ENCODE peak calls at places on chromosomes 3 and 15, in seven cellular contexts. One of them, this sample, is unnamed. For H3K4me1, the result is how much of the 10 kb centered on the place peaks cover.

GRCh38 chr3:88779482-88779881 is 327.9 kb upstream of the EPHA3 start:
- DNase-seq in prostate gland: no peak
- DNase-seq in K562: no peak
- DNase-seq in HCT116: no peak
- DNase-seq in suprapubic skin: no peak
- DNase-seq in vagina: no peak
- DNase-seq in spleen: no peak
- DNase-seq in this sample: no peak

GRCh38 chr3:40661285-40661684 is 136.5 kb downstream of the ZNF621 start:
- DNase-seq in prostate gland: no peak
- DNase-seq in K562: no peak
- DNase-seq in HCT116: no peak
- DNase-seq in suprapubic skin: no peak
- DNase-seq in vagina: no peak
- DNase-seq in spleen: no peak
- DNase-seq in this sample: no peak

GRCh38 chr3:118267588-118267987 is 767.1 kb downstream of the IGSF11 start:
- DNase-seq in prostate gland: no peak
- DNase-seq in K562: no peak
- DNase-seq in HCT116: no peak
- DNase-seq in suprapubic skin: no peak
- DNase-seq in vagina: no peak
- DNase-seq in spleen: no peak
- DNase-seq in this sample: no peak

GRCh38 chr15:65583701-65584100 is 27.2 kb downstream of the INTS14 start:
- DNase-seq in prostate gland: no peak
- DNase-seq in K562: no peak
- DNase-seq in HCT116: no peak
- DNase-seq in suprapubic skin: no peak
- DNase-seq in vagina: no peak
- DNase-seq in spleen: no peak
- DNase-seq in this sample: no peak

GRCh38 chr3:39189648-39190269 is 2.6 kb downstream of the XIRP1 start:
- DNase-seq in prostate gland: peak
- DNase-seq in K562: peak
- DNase-seq in HCT116: peak
- DNase-seq in suprapubic skin: no peak
- DNase-seq in vagina: peak
- DNase-seq in spleen: no peak
- DNase-seq in this sample: no peak

GRCh38 chr3:79019137-79019923 is 748.5 kb downstream of the ROBO1 start:
- DNase-seq in prostate gland: peak
- DNase-seq in K562: no peak
- DNase-seq in HCT116: no peak
- DNase-seq in suprapubic skin: peak
- DNase-seq in vagina: peak
- DNase-seq in spleen: peak
- DNase-seq in this sample: no peak

GRCh38 chr15:72306211-72306785 is 13.7 kb downstream of the CELF6 start:
- DNase-seq in prostate gland: no peak
- DNase-seq in K562: no peak
- DNase-seq in HCT116: no peak
- DNase-seq in suprapubic skin: peak
- DNase-seq in vagina: no peak
- DNase-seq in spleen: no peak
- DNase-seq in this sample: no peak

GRCh38 chr3:14204605-14205284 is 26.1 kb downstream of the LSM3 start:
- DNase-seq in prostate gland: no peak
- DNase-seq in K562: peak
- DNase-seq in HCT116: no peak
- DNase-seq in suprapubic skin: no peak
- DNase-seq in vagina: no peak
- DNase-seq in spleen: no peak
- DNase-seq in this sample: no peak

GRCh38 chr3:60803812-60804211 is 447.4 kb downstream of the FHIT start:
- DNase-seq in prostate gland: no peak
- DNase-seq in K562: no peak
- DNase-seq in HCT116: no peak
- DNase-seq in suprapubic skin: no peak
- DNase-seq in vagina: no peak
- DNase-seq in spleen: no peak
- DNase-seq in this sample: no peak

GRCh38 chr15:64688770-64689169 is 86.6 kb downstream of the RBPMS2 start:
- DNase-seq in prostate gland: no peak
- DNase-seq in K562: no peak
- DNase-seq in HCT116: no peak
- DNase-seq in suprapubic skin: no peak
- DNase-seq in vagina: no peak
- DNase-seq in spleen: peak
- DNase-seq in this sample: no peak

GRCh38 chr3:136490646-136491405 is 240.7 kb downstream of the PCCB start:
- DNase-seq in prostate gland: no peak
- DNase-seq in K562: no peak
- DNase-seq in HCT116: no peak
- DNase-seq in suprapubic skin: no peak
- DNase-seq in vagina: no peak
- DNase-seq in spleen: no peak
- DNase-seq in this sample: no peak

GRCh38 chr3:194857459-194858113 is 171.9 kb downstream of the FAM43A start:
- DNase-seq in prostate gland: no peak
- DNase-seq in K562: no peak
- DNase-seq in HCT116: no peak
- DNase-seq in suprapubic skin: no peak
- DNase-seq in vagina: no peak
- DNase-seq in spleen: no peak
- DNase-seq in this sample: no peak

GRCh38 chr3:31567036-31567435 is 34.3 kb downstream of the STT3B start:
- DNase-seq in prostate gland: no peak
- DNase-seq in K562: peak
- DNase-seq in HCT116: no peak
- DNase-seq in suprapubic skin: no peak
- DNase-seq in vagina: no peak
- DNase-seq in spleen: no peak
- DNase-seq in this sample: no peak

GRCh38 chr3:36597422-36597821 is 166.9 kb downstream of the DCLK3 start:
- DNase-seq in prostate gland: no peak
- DNase-seq in K562: no peak
- DNase-seq in HCT116: no peak
- DNase-seq in suprapubic skin: no peak
- DNase-seq in vagina: no peak
- DNase-seq in spleen: no peak
- DNase-seq in this sample: no peak

GRCh38 chr3:24682141-24682547 is 187.5 kb upstream of the THRB start:
- DNase-seq in prostate gland: no peak
- DNase-seq in K562: no peak
- DNase-seq in HCT116: no peak
- DNase-seq in suprapubic skin: no peak
- DNase-seq in vagina: no peak
- DNase-seq in spleen: no peak
- DNase-seq in this sample: no peak

GRCh38 chr3:72185549-72186484 is 400.9 kb upstream of the PROK2 start:
- DNase-seq in prostate gland: no peak
- DNase-seq in K562: peak
- DNase-seq in HCT116: no peak
- DNase-seq in suprapubic skin: no peak
- DNase-seq in vagina: no peak
- DNase-seq in spleen: no peak
- DNase-seq in this sample: no peak

DNA sequence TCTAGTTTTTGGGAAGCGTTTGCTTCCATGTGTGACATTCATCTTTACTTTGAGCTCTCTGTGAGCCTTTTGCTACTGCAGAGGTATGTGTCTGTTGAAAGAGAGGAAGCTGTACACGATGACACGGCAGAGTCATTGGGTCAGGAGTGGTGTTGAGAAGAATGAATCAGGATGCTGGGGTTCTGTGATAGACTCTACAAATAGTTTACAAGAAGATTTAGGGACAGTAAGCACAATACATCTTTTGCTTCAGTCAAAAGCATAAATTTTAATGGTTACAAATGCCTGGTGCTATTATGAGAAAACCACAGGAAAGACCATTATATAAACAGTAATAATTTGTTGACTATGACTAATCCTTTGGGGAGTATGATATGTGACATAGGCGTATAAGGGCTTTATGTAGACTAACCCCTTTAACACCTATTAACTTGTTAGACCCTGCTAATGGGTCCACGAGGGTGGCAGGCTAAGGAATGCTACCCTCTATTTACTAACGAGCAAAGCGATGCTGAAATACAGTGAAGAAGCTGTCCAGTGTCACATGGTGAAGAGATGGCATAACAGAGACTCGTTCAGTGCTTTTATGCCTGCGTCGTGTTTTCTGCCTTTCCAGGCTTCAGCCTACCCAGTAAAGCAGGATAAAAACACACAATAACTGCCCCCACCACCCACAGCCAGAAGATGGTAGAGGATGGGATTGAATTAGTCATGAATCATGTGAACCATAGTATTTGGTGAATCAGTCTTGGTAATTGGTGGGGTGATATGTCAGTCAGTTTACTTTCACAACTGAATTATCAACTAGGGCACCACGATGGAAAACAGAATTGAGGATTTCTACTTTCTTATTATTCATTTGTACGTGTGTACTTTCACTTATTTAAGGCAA is 118.8 kb downstream of the LPP start:
- DNase-seq in prostate gland: no peak
- DNase-seq in K562: no peak
- DNase-seq in HCT116: no peak
- DNase-seq in suprapubic skin: no peak
- DNase-seq in vagina: no peak
- DNase-seq in spleen: no peak
- DNase-seq in this sample: no peak
- H3K27ac ChIP-seq in prostate gland: peak
- H3K27ac ChIP-seq in K562: no peak
- H3K27ac ChIP-seq in HCT116: no peak
- H3K27ac ChIP-seq in suprapubic skin: no peak
- H3K27ac ChIP-seq in vagina: peak
- H3K27ac ChIP-seq in spleen: peak
- H3K27ac ChIP-seq in this sample: peak

GRCh38 chr3:98541695-98542094 is 9.9 kb downstream of the GPR15 start:
- DNase-seq in prostate gland: no peak
- DNase-seq in K562: no peak
- DNase-seq in HCT116: no peak
- DNase-seq in suprapubic skin: no peak
- DNase-seq in vagina: no peak
- DNase-seq in spleen: no peak
- DNase-seq in this sample: no peak
- TF ChIP-seq POLR2AphosphoS5 in prostate gland: no peak
- TF ChIP-seq POLR2AphosphoS5 in K562: no peak
- TF ChIP-seq POLR2AphosphoS5 in HCT116: no peak
- TF ChIP-seq POLR2AphosphoS5 in suprapubic skin: no peak
- TF ChIP-seq POLR2AphosphoS5 in vagina: no peak
- TF ChIP-seq POLR2AphosphoS5 in spleen: no peak
- TF ChIP-seq POLR2AphosphoS5 in this sample: no peak

GRCh38 chr3:187997946-187998561 is 155.9 kb upstream of the LPP start:
- DNase-seq in prostate gland: no peak
- DNase-seq in K562: no peak
- DNase-seq in HCT116: no peak
- DNase-seq in suprapubic skin: no peak
- DNase-seq in vagina: no peak
- DNase-seq in spleen: no peak
- DNase-seq in this sample: no peak
- H3K4me1 ChIP-seq in prostate gland: under half
- H3K4me1 ChIP-seq in K562: under half
- H3K4me1 ChIP-seq in HCT116: under half
- H3K4me1 ChIP-seq in suprapubic skin: under half
- H3K4me1 ChIP-seq in vagina: under half
- H3K4me1 ChIP-seq in spleen: under half
- H3K4me1 ChIP-seq in this sample: under half

DNA sequence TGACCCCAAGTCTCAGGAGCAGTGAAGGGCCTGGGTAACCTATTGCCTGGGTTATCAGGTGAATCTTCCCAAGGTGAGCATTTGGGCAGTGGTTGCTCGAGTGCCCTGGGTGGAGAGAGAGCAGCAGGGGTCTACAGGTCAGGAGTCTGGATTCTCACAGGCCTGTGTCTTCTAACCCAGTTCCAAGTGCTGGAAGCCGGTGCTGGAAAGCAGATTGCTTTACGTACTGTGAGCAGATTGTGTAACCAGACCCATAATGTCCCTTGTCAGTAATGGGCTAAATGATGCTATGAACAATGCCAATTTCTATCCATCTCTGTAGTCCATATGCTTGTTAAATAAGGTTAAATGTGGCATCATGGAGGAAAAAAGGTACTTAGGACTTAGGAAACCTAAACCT is 106.4 kb downstream of the TPRG1 start:
- DNase-seq in prostate gland: no peak
- DNase-seq in K562: no peak
- DNase-seq in HCT116: no peak
- DNase-seq in suprapubic skin: no peak
- DNase-seq in vagina: no peak
- DNase-seq in spleen: no peak
- DNase-seq in this sample: no peak
- H3K27ac ChIP-seq in prostate gland: no peak
- H3K27ac ChIP-seq in K562: no peak
- H3K27ac ChIP-seq in HCT116: no peak
- H3K27ac ChIP-seq in suprapubic skin: no peak
- H3K27ac ChIP-seq in vagina: no peak
- H3K27ac ChIP-seq in spleen: no peak
- H3K27ac ChIP-seq in this sample: no peak

GRCh38 chr3:12994357-12994606 is 78.9 kb downstream of the IQSEC1 start:
- DNase-seq in prostate gland: peak
- DNase-seq in K562: no peak
- DNase-seq in HCT116: no peak
- DNase-seq in suprapubic skin: no peak
- DNase-seq in vagina: no peak
- DNase-seq in spleen: peak
- DNase-seq in this sample: no peak

GRCh38 chr3:12996181-12996506 is 77.1 kb downstream of the IQSEC1 start:
- DNase-seq in prostate gland: no peak
- DNase-seq in K562: no peak
- DNase-seq in HCT116: no peak
- DNase-seq in suprapubic skin: no peak
- DNase-seq in vagina: no peak
- DNase-seq in spleen: no peak
- DNase-seq in this sample: no peak

GRCh38 chr3:12993623-12994356 is 79.4 kb downstream of the IQSEC1 start:
- DNase-seq in prostate gland: no peak
- DNase-seq in K562: peak
- DNase-seq in HCT116: no peak
- DNase-seq in suprapubic skin: no peak
- DNase-seq in vagina: no peak
- DNase-seq in spleen: peak
- DNase-seq in this sample: no peak

GRCh38 chr3:12995389-12996180 is 77.6 kb downstream of the IQSEC1 start:
- DNase-seq in prostate gland: no peak
- DNase-seq in K562: peak
- DNase-seq in HCT116: no peak
- DNase-seq in suprapubic skin: no peak
- DNase-seq in vagina: no peak
- DNase-seq in spleen: peak
- DNase-seq in this sample: no peak

GRCh38 chr3:12994607-12995388 is 78.4 kb downstream of the IQSEC1 start:
- DNase-seq in prostate gland: peak
- DNase-seq in K562: peak
- DNase-seq in HCT116: peak
- DNase-seq in suprapubic skin: peak
- DNase-seq in vagina: no peak
- DNase-seq in spleen: peak
- DNase-seq in this sample: peak
- TF ChIP-seq POLR2AphosphoS5 in prostate gland: peak
- TF ChIP-seq POLR2AphosphoS5 in K562: peak
- TF ChIP-seq POLR2AphosphoS5 in HCT116: peak
- TF ChIP-seq POLR2AphosphoS5 in suprapubic skin: no peak
- TF ChIP-seq POLR2AphosphoS5 in vagina: peak
- TF ChIP-seq POLR2AphosphoS5 in spleen: peak
- TF ChIP-seq POLR2AphosphoS5 in this sample: peak

GRCh38 chr3:159894386-159894785 is 94.2 kb upstream of the IL12A start:
- DNase-seq in prostate gland: no peak
- DNase-seq in K562: no peak
- DNase-seq in HCT116: no peak
- DNase-seq in suprapubic skin: no peak
- DNase-seq in vagina: no peak
- DNase-seq in spleen: no peak
- DNase-seq in this sample: no peak
- H3K4me1 ChIP-seq in prostate gland: under half
- H3K4me1 ChIP-seq in K562: under half
- H3K4me1 ChIP-seq in HCT116: under half
- H3K4me1 ChIP-seq in suprapubic skin: under half
- H3K4me1 ChIP-seq in vagina: under half
- H3K4me1 ChIP-seq in spleen: under half
- H3K4me1 ChIP-seq in this sample: under half

This sample was measured in esophagus muscularis mucosa.